ENCODE peak calls at places on chromosome X, in four cellular contexts. H is AG04450, G is heart left ventricle, F is GM23338. A is an unnamed sample. For H3K27me3, the result is how much of the 10 kb centered on the place peaks cover.

GRCh38 chrX:121802881-121803412 is 755.5 kb downstream of the GLUD2 start:
- DNase-seq in F (peak), H (no peak), G (no peak), A (no peak)

GRCh38 chrX:77689376-77689775 is 96.6 kb downstream of the ATRX start:
- DNase-seq in G (no peak), H (no peak), F (no peak), A (no peak)

GRCh38 chrX:111823068-111823467 is 52.9 kb upstream of the TRPC5OS start:
- DNase-seq in H (no peak), F (peak), G (no peak), A (peak)

GRCh38 chrX:74438771-74439170 is 17.5 kb downstream of the SLC16A2 start:
- DNase-seq in F (no peak), H (no peak), G (no peak), A (no peak)

GRCh38 chrX:23819385-23820234 is 36.6 kb downstream of the SAT1 start:
- DNase-seq in H (no peak), G (no peak), F (no peak), A (no peak)

GRCh38 chrX:14497184-14497666 is 32.1 kb upstream of the GLRA2 start:
- DNase-seq in G (no peak), H (no peak), F (no peak), A (no peak)

GRCh38 chrX:84046403-84046984 is 141.5 kb downstream of the RPS6KA6 start:
- DNase-seq in G (no peak), F (peak), H (no peak), A (peak)

GRCh38 chrX:123153846-123154335 is 30.2 kb upstream of the GRIA3 start:
- DNase-seq in F (no peak), H (no peak), G (no peak), A (no peak)

GRCh38 chrX:130082244-130083106 is 27.8 kb downstream of the ELF4 start:
- DNase-seq in G (peak), H (no peak), F (no peak), A (no peak)

GRCh38 chrX:54007682-54008081 is 36.6 kb downstream of the PHF8 start:
- DNase-seq in F (no peak), H (no peak), G (no peak), A (no peak)

GRCh38 chrX:101368800-101369199 is 17.2 kb downstream of the BTK start:
- DNase-seq in H (no peak), G (no peak), F (no peak), A (no peak)

GRCh38 chrX:50100188-50100587 is 100.6 kb downstream of the AKAP4 start:
- DNase-seq in G (no peak), F (peak), H (no peak), A (peak)

GRCh38 chrX:22097295-22097694 is 65.2 kb downstream of the PHEX start:
- DNase-seq in G (no peak), F (no peak), H (peak), A (peak)

GRCh38 chrX:36867143-36867542 is 141.0 kb upstream of the FAM47C start:
- DNase-seq in H (no peak), G (no peak), F (peak), A (peak)

GRCh38 chrX:149682031-149682430 is 29.8 kb upstream of the MAGEA11 start:
- DNase-seq in G (no peak), F (peak), H (no peak), A (no peak)

GRCh38 chrX:10074241-10074941 is 82.4 kb upstream of the CLCN4 start:
- DNase-seq in F (no peak), G (no peak), H (no peak), A (peak)

GRCh38 chrX:149631293-149632165 is at the start of gene TMEM185A:
- DNase-seq in F (peak), G (peak), H (no peak), A (no peak)

GRCh38 chrX:26613951-26614350 is 398.0 kb downstream of the MAGEB5 start:
- DNase-seq in F (no peak), G (no peak), H (no peak), A (no peak)

GRCh38 chrX:52280812-52281211 is 88.0 kb upstream of the XAGE2 start:
- DNase-seq in G (no peak), H (no peak), F (no peak), A (no peak)

GRCh38 chrX:70087857-70088256 is 25.6 kb downstream of the OTUD6A start:
- DNase-seq in H (no peak), G (no peak), F (no peak), A (peak)

GRCh38 chrX:7996851-7997250 is 69.6 kb upstream of the PNPLA4 start:
- DNase-seq in G (no peak), H (no peak), F (no peak), A (no peak)

GRCh38 chrX:145865082-145865481 is 47.5 kb downstream of the SLITRK2 start:
- DNase-seq in F (no peak), G (no peak), H (no peak), A (no peak)

GRCh38 chrX:114717921-114718320 is 134.0 kb downstream of the HTR2C start:
- DNase-seq in G (no peak), F (peak), H (no peak), A (no peak)

GRCh38 chrX:150704030-150704613 is 10.9 kb downstream of the MTMR1 start:
- DNase-seq in F (no peak), H (no peak), G (no peak), A (peak)

GRCh38 chrX:20218809-20219505 is 47.8 kb downstream of the RPS6KA3 start:
- DNase-seq in F (peak), G (no peak), H (no peak), A (no peak)

GRCh38 chrX:136214551-136214950 is 36.6 kb downstream of the MAP7D3 start:
- DNase-seq in G (no peak), H (peak), F (no peak), A (peak)

GRCh38 chrX:9611436-9612145 is 146.7 kb downstream of the TBL1X start:
- DNase-seq in G (no peak), H (no peak), F (no peak), A (no peak)

GRCh38 chrX:136055651-136056221 is 70.5 kb downstream of the SLC9A6 start:
- DNase-seq in H (peak), F (no peak), G (no peak), A (peak)

GRCh38 chrX:124086411-124086810 is 124.9 kb downstream of the STAG2 start:
- DNase-seq in G (no peak), F (no peak), H (no peak), A (no peak)

GRCh38 chrX:56314334-56314733 is 82.2 kb downstream of the KLF8 start:
- DNase-seq in H (no peak), G (no peak), F (no peak), A (no peak)

GRCh38 chrX:1599791-1600405 is 8.5 kb downstream of the AKAP17A start:
- DNase-seq in H (no peak), G (no peak), F (no peak), A (no peak)

GRCh38 chrX:88284844-88285243 is 462.2 kb upstream of the CPXCR1 start:
- DNase-seq in F (no peak), H (no peak), G (no peak), A (no peak)

GRCh38 chrX:16838202-16839066 is 31.7 kb downstream of the RBBP7 start:
- DNase-seq in F (no peak), H (no peak), G (peak), A (peak)

GRCh38 chrX:16418650-16419049 is 231.3 kb upstream of the S100G start:
- DNase-seq in F (no peak), H (no peak), G (no peak), A (no peak)

DNA sequence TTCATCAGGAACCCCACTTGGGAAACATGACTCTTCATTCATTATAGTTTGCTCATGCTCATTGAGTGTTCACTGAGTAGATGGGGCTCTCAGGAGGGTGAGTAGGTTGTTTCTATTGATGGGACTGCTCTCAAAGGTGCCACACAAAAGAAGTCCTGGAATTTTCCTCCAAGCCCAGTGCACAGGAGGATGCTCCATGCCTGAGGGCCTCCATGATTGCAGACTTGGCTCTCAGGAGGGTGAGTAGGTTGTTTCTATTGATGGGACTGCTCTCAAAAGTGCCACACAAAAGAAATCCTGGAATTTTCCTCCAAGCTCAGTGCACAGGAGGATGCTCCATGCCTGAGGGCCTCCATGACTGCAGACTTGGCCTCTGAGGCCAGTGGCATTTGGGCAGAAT is 108.5 kb downstream of the ZNF674 start:
- DNase-seq in G (no peak), F (no peak), H (no peak), A (no peak)
- H3K27me3 ChIP-seq in G (under half), F (under half), H (under half), A (under half)

GRCh38 chrX:153920546-153920945 is 5.5 kb downstream of the ARHGAP4 start:
- DNase-seq in H (no peak), F (no peak), G (no peak), A (no peak)

GRCh38 chrX:153921070-153921469 is 5.0 kb downstream of the ARHGAP4 start:
- DNase-seq in G (peak), F (no peak), H (no peak), A (no peak)

GRCh38 chrX:153922932-153923857 is 2.9 kb downstream of the ARHGAP4 start:
- DNase-seq in H (peak), G (peak), F (peak), A (no peak)

GRCh38 chrX:153921511-153922285 is 4.4 kb downstream of the ARHGAP4 start:
- DNase-seq in H (no peak), G (peak), F (no peak), A (no peak)

GRCh38 chrX:153922286-153922573 is 3.8 kb downstream of the ARHGAP4 start:
- DNase-seq in H (no peak), F (no peak), G (no peak), A (no peak)
- H3K4me3 ChIP-seq in H (no peak), F (no peak), G (no peak), A (no peak)

GRCh38 chrX:134806707-134807038 is 148.4 kb upstream of the PLAC1 start:
- DNase-seq in F (no peak), G (no peak), H (no peak), A (no peak)

GRCh38 chrX:134801267-134801666 is 143.0 kb upstream of the PLAC1 start:
- DNase-seq in G (no peak), F (no peak), H (no peak), A (no peak)

GRCh38 chrX:134804779-134805178 is 146.5 kb upstream of the PLAC1 start:
- DNase-seq in H (no peak), G (no peak), F (no peak), A (no peak)

GRCh38 chrX:134803551-134804183 is 145.4 kb upstream of the PLAC1 start:
- DNase-seq in H (no peak), G (no peak), F (peak), A (no peak)

GRCh38 chrX:134803060-134803459 is 144.8 kb upstream of the PLAC1 start:
- DNase-seq in G (no peak), H (no peak), F (no peak), A (no peak)
- H3K27me3 ChIP-seq in G (under half), H (under half), F (under half), A (under half)

GRCh38 chrX:41442824-41443560 is 4.2 kb upstream of the NYX start:
- DNase-seq in H (no peak), F (peak), G (no peak), A (no peak)
- H3K4me3 ChIP-seq in H (peak), F (peak), G (peak), A (peak)

GRCh38 chrX:107507093-107507743 is 57.8 kb downstream of the FRMPD3 start:
- DNase-seq in G (no peak), H (no peak), F (peak), A (no peak)
- H3K27me3 ChIP-seq in G (under half), H (under half), F (half or more), A (under half)

DNA sequence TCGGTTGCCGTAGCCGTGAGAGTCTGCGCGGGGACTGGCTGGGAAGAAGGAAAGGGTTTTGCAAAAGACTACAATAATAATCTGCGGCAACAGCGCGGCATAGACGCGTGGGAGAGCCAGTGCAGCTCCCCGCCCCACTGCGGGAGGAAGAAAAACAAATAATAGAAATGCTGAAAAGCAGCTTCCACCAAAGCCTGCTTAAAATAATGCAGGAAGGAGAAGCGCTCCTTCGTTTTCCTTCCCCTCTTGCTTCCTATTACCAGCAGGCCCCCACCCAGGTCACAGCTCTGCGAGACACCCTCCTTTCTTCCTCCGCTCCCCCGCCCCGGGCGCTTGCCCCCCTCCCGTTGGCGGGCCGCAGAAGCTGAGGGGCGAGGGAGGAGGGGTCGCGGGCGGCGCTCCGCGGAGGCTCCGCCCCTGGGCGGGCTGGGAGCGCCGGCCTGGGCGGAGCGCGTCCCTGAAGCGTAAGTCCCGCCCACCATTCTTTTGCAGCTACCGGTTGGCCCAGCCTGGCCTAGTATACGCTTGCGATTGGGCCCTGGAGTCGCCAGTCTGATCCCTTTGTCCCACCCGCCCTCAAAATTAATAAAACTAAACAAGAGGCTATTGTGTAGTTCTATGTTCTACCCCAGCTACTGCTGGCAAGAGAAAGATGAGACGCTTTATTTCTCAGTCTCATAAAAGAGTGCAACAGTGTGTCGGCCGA is 636 bp upstream of the AMOT start:
- DNase-seq in F (peak), G (peak), H (peak), A (peak)
- H3K4me3 ChIP-seq in F (peak), G (peak), H (peak), A (peak)

GRCh38 chrX:153827016-153827415 is 3.3 kb downstream of the PDZD4 start:
- DNase-seq in F (no peak), H (no peak), G (no peak), A (no peak)
- H3K27me3 ChIP-seq in F (under half), H (under half), G (under half), A (under half)

GRCh38 chrX:531611-531936 is 99.0 kb upstream of the SHOX start:
- DNase-seq in H (no peak), F (peak), G (no peak), A (no peak)
- H3K4me3 ChIP-seq in H (no peak), F (peak), G (no peak), A (no peak)

DNA sequence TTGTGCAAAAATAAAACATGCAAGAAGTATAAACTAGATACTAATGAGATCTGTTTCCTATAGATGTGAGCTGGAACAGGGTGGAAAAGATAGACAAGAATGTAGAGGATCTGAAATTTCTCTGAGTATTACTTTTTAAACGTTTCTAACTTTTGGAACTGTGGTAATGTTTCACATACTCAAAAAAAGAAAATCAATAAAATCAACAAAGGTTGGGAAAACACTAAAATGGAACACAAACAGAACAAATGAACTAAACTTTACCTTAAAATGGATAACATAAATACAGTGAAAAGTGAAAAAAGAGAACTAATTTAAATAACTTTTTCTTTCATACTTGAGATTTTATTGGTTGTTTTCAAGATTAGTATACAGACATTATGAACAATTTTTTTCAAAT is 32.0 kb upstream of the MBNL3 start:
- DNase-seq in F (no peak), H (no peak), G (no peak), A (no peak)
- H3K27me3 ChIP-seq in F (under half), H (under half), G (under half), A (under half)

GRCh38 chrX:39895228-39896110 is 202.3 kb downstream of the BCOR start:
- DNase-seq in H (no peak), F (no peak), G (peak), A (peak)

GRCh38 chrX:39898147-39898546 is 199.6 kb downstream of the BCOR start:
- DNase-seq in G (no peak), F (no peak), H (no peak), A (peak)

GRCh38 chrX:39896951-39897740 is 200.6 kb downstream of the BCOR start:
- DNase-seq in F (peak), G (peak), H (peak), A (peak)

GRCh38 chrX:39899059-39899458 is 198.7 kb downstream of the BCOR start:
- DNase-seq in H (no peak), F (no peak), G (no peak), A (no peak)

GRCh38 chrX:39897741-39898097 is 200.0 kb downstream of the BCOR start:
- DNase-seq in F (no peak), G (no peak), H (no peak), A (no peak)
- H3K4me3 ChIP-seq in F (no peak), G (no peak), H (no peak), A (no peak)